ENCODE peak calls at places on chromosomes 13 and 19, in six cellular contexts. U, W, G, O, Z and H are unnamed samples.

GRCh38 chr13:34276764-34277163 is 458.8 kb downstream of the RFC3 start:
- DNase-seq in U (no peak), W (no peak), G (no peak), O (no peak), Z (no peak), H (no peak)

GRCh38 chr19:41531438-41532311 is 44.3 kb upstream of the CEACAM21 start:
- DNase-seq in U (peak), W (no peak), G (no peak), O (peak), Z (peak), H (no peak)

GRCh38 chr19:3135961-3136683 is at the start of gene GNA15:
- DNase-seq in U (no peak), W (no peak), G (no peak), O (no peak), Z (no peak), H (no peak)

GRCh38 chr13:90386090-90386489 is 961.4 kb upstream of the MIR17HG start:
- DNase-seq in U (no peak), W (no peak), G (no peak), O (no peak), Z (no peak), H (no peak)

GRCh38 chr13:43786766-43787517 is at the start of gene ENOX1:
- DNase-seq in U (peak), W (no peak), G (peak), O (peak), Z (peak), H (no peak)

GRCh38 chr19:31676271-31677004 is 327.2 kb upstream of the TSHZ3 start:
- DNase-seq in U (peak), W (no peak), G (no peak), O (no peak), Z (peak), H (no peak)

GRCh38 chr13:42524487-42525034 is 49.4 kb upstream of the TNFSF11 start:
- DNase-seq in U (no peak), W (peak), G (no peak), O (no peak), Z (no peak), H (no peak)

GRCh38 chr19:58396691-58397532 is 1.5 kb downstream of the RNF225 start:
- DNase-seq in U (no peak), W (no peak), G (no peak), O (no peak), Z (no peak), H (no peak)

GRCh38 chr13:80399340-80400163 is 58.6 kb upstream of the SPRY2 start:
- DNase-seq in U (no peak), W (no peak), G (no peak), O (no peak), Z (no peak), H (no peak)

GRCh38 chr19:38490861-38491260 is 57.4 kb downstream of the RYR1 start:
- DNase-seq in U (no peak), W (no peak), G (no peak), O (no peak), Z (no peak), H (no peak)

GRCh38 chr19:955803-956746 is 28.1 kb upstream of the WDR18 start:
- DNase-seq in U (peak), W (no peak), G (no peak), O (no peak), Z (peak), H (no peak)

GRCh38 chr13:48879854-48880253 is 95.9 kb upstream of the FNDC3A start:
- DNase-seq in U (no peak), W (no peak), G (no peak), O (no peak), Z (no peak), H (no peak)

GRCh38 chr19:16325671-16326400 is 1.2 kb downstream of the KLF2 start:
- DNase-seq in U (peak), W (no peak), G (peak), O (no peak), Z (no peak), H (no peak)

GRCh38 chr13:60788156-60788829 is 391.3 kb downstream of the TDRD3 start:
- DNase-seq in U (peak), W (no peak), G (no peak), O (peak), Z (no peak), H (no peak)

GRCh38 chr13:37429976-37430375 is 168.6 kb downstream of the POSTN start:
- DNase-seq in U (no peak), W (peak), G (no peak), O (no peak), Z (no peak), H (no peak)

GRCh38 chr19:35030257-35031071 is at the start of gene SCN1B:
- DNase-seq in U (peak), W (no peak), G (no peak), O (peak), Z (peak), H (no peak)

GRCh38 chr13:45162821-45163220 is 38.0 kb downstream of the KCTD4 start:
- DNase-seq in U (no peak), W (peak), G (no peak), O (no peak), Z (peak), H (no peak)

GRCh38 chr13:99967884-99968520 is 3.6 kb downstream of the ZIC5 start:
- DNase-seq in U (peak), W (no peak), G (no peak), O (no peak), Z (no peak), H (no peak)